ENCODE peak calls at places on chromosomes 4 and X, in ten cellular contexts. G, M, P, I, C, O, R, T, J and B are unnamed samples.

GRCh38 chrX:115413246-115413878 is 123.8 kb downstream of the LUZP4 start:
- DNase-seq in R (no peak), T (no peak), J (no peak), M (no peak), C (no peak), I (no peak), P (no peak), O (no peak), G (no peak), B (no peak)

GRCh38 chr4:87882321-87882720 is 49.6 kb downstream of the MEPE start:
- DNase-seq in O (no peak), M (no peak), P (no peak), C (no peak), I (no peak), R (no peak), G (no peak), J (no peak), T (no peak), B (no peak)

GRCh38 chrX:2451456-2452316 is 49.1 kb downstream of the DHRSX start:
- DNase-seq in C (no peak), T (no peak), I (no peak), R (no peak), J (no peak), M (no peak), P (peak), O (no peak), G (no peak), B (no peak)

GRCh38 chrX:68599256-68600152 is 48.0 kb upstream of the STARD8 start:
- DNase-seq in P (no peak), I (no peak), M (no peak), J (no peak), G (no peak), T (no peak), O (no peak), R (no peak), C (peak), B (no peak)

GRCh38 chr4:95421869-95422268 is 126.9 kb downstream of the UNC5C start:
- DNase-seq in P (no peak), I (no peak), T (no peak), J (no peak), M (no peak), C (no peak), G (no peak), O (no peak), R (no peak), B (no peak)

GRCh38 chrX:65874765-65875164 is 165.1 kb downstream of the VSIG4 start:
- DNase-seq in C (no peak), I (no peak), J (no peak), M (no peak), G (no peak), P (no peak), T (peak), O (no peak), R (no peak), B (no peak)

GRCh38 chrX:7570432-7571009 is 272.4 kb upstream of the VCX start:
- DNase-seq in R (no peak), T (no peak), M (no peak), P (no peak), C (no peak), I (no peak), J (no peak), G (no peak), O (no peak), B (no peak)

GRCh38 chr4:76607266-76607799 is 172.3 kb downstream of the SHROOM3 start:
- DNase-seq in J (no peak), T (no peak), M (no peak), C (no peak), G (peak), I (no peak), P (no peak), O (no peak), R (no peak), B (peak)

GRCh38 chrX:80765226-80765625 is 44.5 kb downstream of the BRWD3 start:
- DNase-seq in O (no peak), P (no peak), J (no peak), T (peak), G (peak), C (no peak), R (no peak), M (no peak), I (no peak), B (peak)

GRCh38 chrX:15055146-15055930 is 182.1 kb downstream of the MOSPD2 start:
- DNase-seq in J (no peak), G (no peak), R (no peak), I (no peak), T (peak), C (no peak), O (no peak), P (no peak), M (no peak), B (peak)

GRCh38 chr4:6335040-6335590 is 65.5 kb downstream of the WFS1 start:
- DNase-seq in G (no peak), P (no peak), C (no peak), O (no peak), R (peak), I (no peak), M (no peak), T (no peak), J (no peak), B (no peak)

GRCh38 chr4:83114576-83114975 is at the start of gene PLAC8:
- DNase-seq in M (no peak), G (no peak), O (no peak), C (no peak), J (no peak), I (no peak), T (peak), R (no peak), P (no peak), B (no peak)

GRCh38 chr4:118801895-118802575 is 33.9 kb downstream of the SEC24D start:
- DNase-seq in T (no peak), R (no peak), M (no peak), J (no peak), O (no peak), P (no peak), G (no peak), C (no peak), I (no peak), B (no peak)

GRCh38 chrX:69016220-69016941 is 148.9 kb downstream of the PJA1 start:
- DNase-seq in M (no peak), J (peak), O (peak), I (peak), C (no peak), P (no peak), G (no peak), R (no peak), T (no peak), B (no peak)

GRCh38 chrX:9829308-9830267 is 43.4 kb downstream of the SHROOM2 start:
- DNase-seq in J (no peak), G (no peak), I (no peak), T (peak), M (no peak), R (no peak), C (no peak), P (no peak), O (no peak), B (peak)

GRCh38 chr4:140099993-140100392 is 54.0 kb downstream of the MAML3 start:
- DNase-seq in T (no peak), I (peak), G (no peak), O (peak), J (peak), M (peak), R (peak), C (no peak), P (peak), B (no peak)

GRCh38 chr4:13176603-13177190 is 307.4 kb downstream of the RAB28 start:
- DNase-seq in T (no peak), M (no peak), R (no peak), C (no peak), J (no peak), O (no peak), P (no peak), I (no peak), G (no peak), B (no peak)

GRCh38 chr4:123811763-123812390 is 415.3 kb downstream of the SPRY1 start:
- DNase-seq in C (peak), G (no peak), R (peak), P (no peak), M (no peak), T (no peak), O (no peak), I (no peak), J (no peak), B (no peak)

GRCh38 chrX:78532363-78532762 is 126.8 kb downstream of the RTL3 start:
- DNase-seq in O (no peak), P (no peak), T (no peak), G (no peak), M (no peak), C (no peak), J (no peak), R (no peak), I (no peak), B (no peak)

GRCh38 chr4:78237360-78237759 is 180.2 kb downstream of the FRAS1 start:
- DNase-seq in O (no peak), G (no peak), I (no peak), C (no peak), P (no peak), T (no peak), J (no peak), M (no peak), R (no peak), B (no peak)

GRCh38 chrX:44061940-44062339 is 88.8 kb upstream of the NDP start:
- DNase-seq in M (no peak), O (no peak), C (no peak), P (no peak), T (no peak), G (no peak), J (no peak), I (no peak), R (no peak), B (no peak)

GRCh38 chrX:10189317-10190268 is 32.8 kb downstream of the CLCN4 start:
- DNase-seq in T (peak), G (no peak), J (peak), I (peak), C (peak), P (peak), M (peak), O (peak), R (peak), B (no peak)

GRCh38 chr4:11566440-11567022 is 137.8 kb upstream of the HS3ST1 start:
- DNase-seq in J (no peak), G (no peak), M (no peak), T (no peak), I (no peak), R (no peak), C (no peak), P (no peak), O (no peak), B (no peak)

GRCh38 chr4:116636917-116637316 is 448.5 kb downstream of the TRAM1L1 start:
- DNase-seq in C (peak), P (no peak), T (no peak), G (no peak), O (no peak), J (no peak), I (no peak), R (no peak), M (no peak), B (no peak)

GRCh38 chr4:88077911-88078310 is 70.5 kb downstream of the PKD2 start:
- DNase-seq in O (no peak), M (no peak), T (no peak), P (no peak), R (no peak), J (no peak), C (no peak), I (no peak), G (no peak), B (peak)

GRCh38 chrX:119692241-119693031 is 532 bp downstream of the SEPTIN6 start:
- DNase-seq in P (peak), R (peak), C (peak), G (no peak), M (no peak), T (peak), I (peak), O (no peak), J (no peak), B (no peak)

GRCh38 chr4:151458148-151458547 is 49.2 kb downstream of the FHIP1A start:
- DNase-seq in M (no peak), O (no peak), C (no peak), I (no peak), P (no peak), T (peak), R (no peak), G (no peak), J (no peak), B (no peak)

GRCh38 chr4:140637836-140638235 is 69.1 kb upstream of the UCP1 start:
- DNase-seq in I (no peak), R (no peak), P (no peak), G (no peak), T (no peak), O (no peak), C (peak), M (no peak), J (no peak), B (no peak)

GRCh38 chr4:15451866-15452765 is 17.6 kb upstream of the CC2D2A start:
- DNase-seq in J (peak), I (peak), G (peak), O (peak), R (no peak), C (no peak), M (peak), P (no peak), T (peak), B (peak)

GRCh38 chrX:118226060-118226428 is 109.4 kb upstream of the KLHL13 start:
- DNase-seq in T (no peak), J (no peak), I (no peak), P (no peak), C (peak), G (no peak), R (no peak), M (no peak), O (no peak), B (no peak)

GRCh38 chrX:84046403-84046984 is 141.5 kb downstream of the RPS6KA6 start:
- DNase-seq in J (no peak), I (no peak), C (peak), T (peak), R (no peak), O (no peak), G (no peak), P (no peak), M (no peak), B (no peak)

GRCh38 chr4:185508162-185508561 is 27.1 kb downstream of the PDLIM3 start:
- DNase-seq in G (no peak), T (peak), R (no peak), J (no peak), O (no peak), I (no peak), C (no peak), M (no peak), P (no peak), B (no peak)

GRCh38 chr4:149203256-149204001 is 612.2 kb downstream of the IQCM start:
- DNase-seq in G (peak), P (no peak), I (no peak), J (no peak), C (no peak), R (no peak), M (no peak), T (no peak), O (no peak), B (no peak)

GRCh38 chrX:30023451-30023850 is 191.9 kb upstream of the MAGEB2 start:
- DNase-seq in I (no peak), M (no peak), J (no peak), R (no peak), O (no peak), T (no peak), P (no peak), G (no peak), C (no peak), B (no peak)

GRCh38 chr4:48546336-48546735 is 56.3 kb downstream of the ZAR1 start:
- DNase-seq in T (peak), G (no peak), M (no peak), P (no peak), O (no peak), C (peak), R (no peak), J (no peak), I (no peak), B (peak)

GRCh38 chr4:107197121-107197520 is 161.0 kb upstream of the DKK2 start:
- DNase-seq in G (no peak), I (no peak), P (no peak), R (no peak), J (no peak), T (no peak), C (no peak), O (no peak), M (no peak), B (no peak)

GRCh38 chr4:107035711-107036601 is at the start of gene DKK2:
- DNase-seq in P (peak), J (peak), T (no peak), I (peak), R (peak), M (peak), O (no peak), G (no peak), C (no peak), B (no peak)

DNA sequence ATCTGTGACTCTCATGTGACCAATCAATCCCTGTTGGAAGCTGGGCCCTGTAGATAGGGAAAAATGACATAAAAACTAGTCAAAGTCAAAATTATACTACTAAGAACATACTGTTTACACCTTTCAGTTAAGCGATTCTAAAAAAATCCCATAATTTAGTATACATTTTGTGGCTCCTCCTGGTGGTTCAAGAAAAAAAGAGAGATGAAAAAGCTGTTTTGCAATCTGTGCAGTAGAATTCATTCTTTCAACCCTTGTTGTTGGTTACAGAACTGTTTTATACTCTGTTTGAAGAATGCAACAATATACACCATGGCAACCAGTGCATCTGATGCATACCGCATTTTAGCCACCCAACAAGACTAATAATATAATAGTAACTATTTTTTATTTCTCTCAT is 66.8 kb upstream of the ANK2 start:
- DNase-seq in C (no peak), I (no peak), G (no peak), M (no peak), P (no peak), R (no peak), J (no peak), O (no peak), T (no peak), B (no peak)
- TF ChIP-seq CTCF in C (no peak), I (peak), G (peak), M (no peak), P (no peak), R (no peak), J (no peak), O (no peak), T (peak), B (peak)

DNA sequence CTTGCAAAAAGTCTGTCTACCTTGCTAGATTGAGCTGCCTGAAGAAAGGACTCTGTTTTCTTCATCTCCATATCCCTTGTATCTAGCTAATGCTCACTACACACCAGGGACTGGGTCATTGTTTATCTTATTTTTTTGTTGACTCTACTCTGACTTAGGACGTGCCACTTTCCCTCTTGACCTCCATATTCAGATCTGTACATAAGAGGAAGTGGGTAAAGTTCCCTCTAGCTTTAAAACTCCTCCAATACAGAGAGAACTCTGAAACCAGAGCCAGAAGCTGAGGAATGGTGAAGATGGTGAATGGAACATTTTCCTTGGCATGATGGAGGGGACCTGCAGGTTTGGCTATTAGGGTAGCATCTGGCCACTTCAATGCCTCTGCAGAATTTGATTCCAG is 2026.1 kb upstream of the TENM3 start:
- DNase-seq in M (no peak), J (no peak), P (no peak), R (no peak), I (no peak), C (no peak), G (no peak), T (no peak), O (no peak), B (no peak)
- H3K4me3 ChIP-seq in M (no peak), J (no peak), P (no peak), R (no peak), I (no peak), C (no peak), G (no peak), T (no peak), O (no peak), B (no peak)

GRCh38 chr4:70613893-70614572 is 14.5 kb upstream of the ENAM start:
- DNase-seq in P (no peak), R (no peak), O (no peak), M (no peak), C (peak), G (no peak), J (no peak), T (no peak), I (no peak), B (no peak)

GRCh38 chr4:70619778-70620177 is 8.8 kb upstream of the ENAM start:
- DNase-seq in G (no peak), I (no peak), P (no peak), T (no peak), R (no peak), O (no peak), C (no peak), M (no peak), J (no peak), B (no peak)

GRCh38 chr4:70623301-70623700 is 5.2 kb upstream of the ENAM start:
- DNase-seq in O (no peak), J (no peak), I (no peak), C (no peak), R (no peak), P (no peak), G (no peak), M (no peak), T (no peak), B (no peak)

GRCh38 chr4:70624226-70624793 is 4.2 kb upstream of the ENAM start:
- DNase-seq in C (no peak), R (no peak), T (no peak), I (no peak), J (no peak), P (no peak), G (no peak), O (no peak), M (no peak), B (no peak)

DNA sequence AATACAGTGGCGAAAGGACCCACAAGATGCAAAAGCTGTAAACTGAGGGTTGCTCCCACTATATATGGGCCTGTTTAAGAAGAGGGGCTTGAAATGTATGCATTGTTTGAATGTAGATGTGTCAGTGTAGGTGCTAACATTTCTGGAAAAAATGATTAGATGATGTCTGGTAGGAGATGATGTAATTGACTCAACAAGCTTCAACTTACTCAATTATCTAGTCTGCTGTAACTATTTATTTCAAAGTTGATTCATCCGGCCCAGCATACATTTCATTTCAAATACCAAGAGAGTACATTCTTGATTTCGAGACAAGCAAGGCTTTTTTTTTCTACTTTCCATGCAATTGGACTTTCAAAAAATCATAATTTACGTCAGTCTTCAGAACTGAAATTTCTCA is 9.3 kb upstream of the ENAM start:
- DNase-seq in G (no peak), P (no peak), M (no peak), T (no peak), R (no peak), C (no peak), J (no peak), O (no peak), I (no peak), B (no peak)
- TF ChIP-seq CTCF in G (no peak), P (no peak), M (no peak), T (no peak), R (no peak), C (no peak), J (no peak), O (no peak), I (no peak), B (no peak)

GRCh38 chr4:91089194-91089593 is 962.0 kb downstream of the CCSER1 start:
- DNase-seq in C (no peak), M (no peak), O (no peak), P (no peak), I (no peak), J (no peak), G (no peak), T (no peak), R (no peak), B (no peak)
- H3K4me3 ChIP-seq in C (no peak), M (no peak), O (no peak), P (no peak), I (no peak), J (no peak), G (no peak), T (no peak), R (no peak), B (no peak)

GRCh38 chr4:139083533-139084424 is 68.2 kb downstream of the NOCT start:
- DNase-seq in R (peak), P (peak), J (peak), C (peak), O (peak), M (peak), I (peak), G (no peak), T (peak), B (peak)

GRCh38 chr4:139084425-139085093 is 69.0 kb downstream of the NOCT start:
- DNase-seq in C (no peak), M (no peak), R (no peak), O (no peak), G (no peak), T (no peak), P (no peak), J (no peak), I (no peak), B (no peak)

GRCh38 chr4:139082750-139083532 is 67.4 kb downstream of the NOCT start:
- DNase-seq in I (peak), O (peak), C (peak), G (peak), M (peak), P (peak), R (peak), J (peak), T (peak), B (peak)

DNA sequence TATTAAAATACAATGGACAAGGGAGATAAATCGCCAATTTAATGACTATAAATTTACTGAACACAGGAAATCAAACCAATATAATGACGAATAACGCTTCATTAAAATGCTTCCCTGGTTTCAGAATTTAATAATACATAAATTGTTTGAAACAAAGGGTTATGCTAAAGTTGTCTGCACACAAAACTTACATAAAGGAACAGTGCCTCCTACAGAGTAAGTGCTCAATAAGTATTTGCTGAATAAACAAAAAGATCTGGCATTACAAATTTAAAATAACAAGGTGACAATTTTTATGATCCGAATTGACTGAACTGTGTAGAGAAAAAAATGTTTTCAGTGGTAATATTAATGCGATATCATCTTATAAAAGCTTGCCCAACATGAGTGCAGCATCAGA is 69.6 kb downstream of the NOCT start:
- DNase-seq in C (peak), T (peak), M (no peak), I (no peak), R (no peak), O (no peak), J (no peak), G (no peak), P (no peak), B (no peak)
- TF ChIP-seq CTCF in C (peak), T (peak), M (no peak), I (peak), R (peak), O (peak), J (no peak), G (peak), P (no peak), B (no peak)